ENCODE peak calls at places on chromosomes 5 and 9, in eight cellular contexts. G, P, K, E, L, Q, O and A are unnamed samples.

GRCh38 chr9:38091310-38092199 is 22.5 kb upstream of the SHB start:
- DNase-seq in G (no peak), P (no peak), K (no peak), E (peak; percentile 49), L (no peak), Q (no peak), O (no peak), A (no peak)

GRCh38 chr5:77629553-77630245 is 8.8 kb downstream of the OTP start:
- DNase-seq in G (no peak), P (no peak), K (no peak), E (no peak), L (no peak), Q (peak; percentile 69), O (no peak), A (no peak)

GRCh38 chr9:85900504-85901201 is 40.3 kb upstream of the NAA35 start:
- DNase-seq in G (peak; percentile 48), P (peak; percentile 16), K (peak; percentile 39), E (no peak), L (no peak), Q (no peak), O (no peak), A (peak; percentile 18)

GRCh38 chr5:82847564-82847963 is 229.6 kb downstream of the TMEM167A start:
- DNase-seq in G (no peak), P (no peak), K (no peak), E (no peak), L (no peak), Q (no peak), O (no peak), A (no peak)

GRCh38 chr9:8429768-8430167 is 630.2 kb upstream of the DMAC1 start:
- DNase-seq in G (no peak), P (peak; percentile 19), K (no peak), E (no peak), L (no peak), Q (no peak), O (no peak), A (no peak)

GRCh38 chr5:65861830-65862241 is 64.5 kb upstream of the ERBIN start:
- DNase-seq in G (no peak), P (no peak), K (no peak), E (no peak), L (no peak), Q (no peak), O (no peak), A (no peak)

GRCh38 chr5:114448496-114448895 is 86.6 kb downstream of the KCNN2 start:
- DNase-seq in G (no peak), P (no peak), K (no peak), E (no peak), L (no peak), Q (no peak), O (no peak), A (no peak)

GRCh38 chr5:137613554-137614265 is 114.6 kb upstream of the SPOCK1 start:
- DNase-seq in G (no peak), P (peak; percentile 25), K (no peak), E (no peak), L (no peak), Q (peak; percentile 32), O (no peak), A (no peak)

GRCh38 chr5:173327948-173328895 is at the start of gene STC2:
- DNase-seq in G (peak; percentile 94), P (peak; percentile 85), K (peak; percentile 97), E (peak; percentile 41), L (peak; percentile 89), Q (peak; percentile 93), O (no peak), A (peak; percentile 67)

GRCh38 chr5:3592298-3592697 is 3.3 kb upstream of the IRX1 start:
- DNase-seq in G (no peak), P (no peak), K (no peak), E (no peak), L (no peak), Q (peak; percentile 80), O (peak; percentile 30), A (no peak)

GRCh38 chr9:137116027-137116507 is 1.5 kb upstream of the DPP7 start:
- DNase-seq in G (no peak), P (no peak), K (no peak), E (no peak), L (no peak), Q (no peak), O (no peak), A (no peak)

GRCh38 chr9:16642421-16643109 is 227.9 kb downstream of the BNC2 start:
- DNase-seq in G (no peak), P (no peak), K (no peak), E (no peak), L (no peak), Q (no peak), O (no peak), A (no peak)

GRCh38 chr9:97767891-97768290 is 70.8 kb upstream of the XPA start:
- DNase-seq in G (no peak), P (no peak), K (no peak), E (no peak), L (no peak), Q (no peak), O (no peak), A (no peak)

GRCh38 chr9:136533775-136534157 is 12.1 kb downstream of the NOTCH1 start:
- DNase-seq in G (no peak), P (peak; percentile 87), K (no peak), E (no peak), L (no peak), Q (no peak), O (peak; percentile 88), A (peak; percentile 73)

GRCh38 chr5:92801921-92802320 is 779.1 kb downstream of the NR2F1-AS1 start:
- DNase-seq in G (peak; percentile 39), P (no peak), K (no peak), E (no peak), L (no peak), Q (no peak), O (no peak), A (no peak)

GRCh38 chr9:15786616-15787015 is 233.8 kb downstream of the CCDC171 start:
- DNase-seq in G (no peak), P (no peak), K (no peak), E (no peak), L (no peak), Q (no peak), O (no peak), A (no peak)

GRCh38 chr5:7436521-7436920 is 40.6 kb downstream of the ADCY2 start:
- DNase-seq in G (no peak), P (no peak), K (no peak), E (no peak), L (no peak), Q (no peak), O (no peak), A (no peak)

GRCh38 chr5:72498284-72498683 is 8.9 kb downstream of the ZNF366 start:
- DNase-seq in G (no peak), P (no peak), K (no peak), E (no peak), L (no peak), Q (no peak), O (no peak), A (no peak)

GRCh38 chr9:91777437-91777836 is 172.6 kb downstream of the ROR2 start:
- DNase-seq in G (no peak), P (no peak), K (no peak), E (no peak), L (no peak), Q (no peak), O (no peak), A (no peak)

GRCh38 chr5:1800470-1801060 is 642 bp upstream of the NDUFS6 start:
- DNase-seq in G (no peak), P (peak; percentile 27), K (no peak), E (peak; percentile 57), L (no peak), Q (no peak), O (peak; percentile 52), A (peak; percentile 24)

GRCh38 chr5:80622756-80623155 is 31.7 kb upstream of the MSH3 start:
- DNase-seq in G (no peak), P (no peak), K (no peak), E (no peak), L (no peak), Q (no peak), O (no peak), A (no peak)

GRCh38 chr9:95058795-95059386 is 258.6 kb downstream of the FANCC start:
- DNase-seq in G (no peak), P (no peak), K (no peak), E (no peak), L (no peak), Q (no peak), O (no peak), A (no peak)

GRCh38 chr5:74415695-74416102 is 224.8 kb downstream of the ENC1 start:
- DNase-seq in G (no peak), P (no peak), K (no peak), E (peak; percentile 26), L (no peak), Q (no peak), O (no peak), A (no peak)

GRCh38 chr9:35313911-35314310 is 152.1 kb downstream of the UNC13B start:
- DNase-seq in G (no peak), P (no peak), K (no peak), E (no peak), L (no peak), Q (no peak), O (no peak), A (no peak)

GRCh38 chr9:137148242-137148641 is 9.3 kb downstream of the GRIN1 start:
- DNase-seq in G (no peak), P (no peak), K (no peak), E (no peak), L (no peak), Q (no peak), O (no peak), A (no peak)

GRCh38 chr9:38288502-38288901 is 104.0 kb upstream of the ALDH1B1 start:
- DNase-seq in G (no peak), P (no peak), K (no peak), E (no peak), L (no peak), Q (no peak), O (peak; percentile 17), A (no peak)

GRCh38 chr9:107215381-107215780 is 67.7 kb upstream of the RAD23B start:
- DNase-seq in G (no peak), P (peak; percentile 13), K (no peak), E (no peak), L (no peak), Q (no peak), O (no peak), A (no peak)

GRCh38 chr9:107351382-107352045 is 68.4 kb downstream of the RAD23B start:
- DNase-seq in G (no peak), P (no peak), K (no peak), E (no peak), L (no peak), Q (no peak), O (no peak), A (no peak)

GRCh38 chr5:171023508-171023907 is 161.7 kb downstream of the RANBP17 start:
- DNase-seq in G (no peak), P (no peak), K (no peak), E (no peak), L (no peak), Q (no peak), O (no peak), A (no peak)

GRCh38 chr9:68920921-68921320 is 93.0 kb downstream of the PRKACG start:
- DNase-seq in G (no peak), P (no peak), K (no peak), E (no peak), L (no peak), Q (no peak), O (no peak), A (no peak)